ENCODE peak calls at places on chromosomes 2 and 18, in six cellular contexts. One of them, this sample, is unnamed.

GRCh38 chr18:76488190-76488589 is 6.9 kb downstream of the ZNF516 start:
- DNase-seq in D341Med: no peak
- DNase-seq in HFF-Myc: no peak
- DNase-seq in nucleus accumbens: no peak
- DNase-seq in NCI-H345: no peak
- DNase-seq in neural progenitor cell: no peak
- DNase-seq in this sample: no peak

GRCh38 chr18:79476918-79477685 is 81.4 kb downstream of the NFATC1 start:
- DNase-seq in D341Med: no peak
- DNase-seq in HFF-Myc: no peak
- DNase-seq in nucleus accumbens: no peak
- DNase-seq in NCI-H345: no peak
- DNase-seq in neural progenitor cell: no peak
- DNase-seq in this sample: no peak

GRCh38 chr2:135709992-135710391 is 31.7 kb upstream of the UBXN4 start:
- DNase-seq in D341Med: peak
- DNase-seq in HFF-Myc: peak
- DNase-seq in nucleus accumbens: peak
- DNase-seq in NCI-H345: peak
- DNase-seq in neural progenitor cell: peak
- DNase-seq in this sample: no peak

GRCh38 chr2:85666016-85666415 is 2.0 kb downstream of the SFTPB start:
- DNase-seq in D341Med: no peak
- DNase-seq in HFF-Myc: no peak
- DNase-seq in nucleus accumbens: no peak
- DNase-seq in NCI-H345: no peak
- DNase-seq in neural progenitor cell: no peak
- DNase-seq in this sample: no peak

GRCh38 chr2:143158500-143159262 is 29.5 kb downstream of the ARHGAP15 start:
- DNase-seq in D341Med: no peak
- DNase-seq in HFF-Myc: no peak
- DNase-seq in nucleus accumbens: no peak
- DNase-seq in NCI-H345: no peak
- DNase-seq in neural progenitor cell: no peak
- DNase-seq in this sample: no peak

GRCh38 chr2:155203187-155203586 is 504.7 kb downstream of the KCNJ3 start:
- DNase-seq in D341Med: peak
- DNase-seq in HFF-Myc: no peak
- DNase-seq in nucleus accumbens: no peak
- DNase-seq in NCI-H345: no peak
- DNase-seq in neural progenitor cell: peak
- DNase-seq in this sample: no peak

GRCh38 chr2:224276251-224276650 is 125.7 kb downstream of the FAM124B start:
- DNase-seq in D341Med: no peak
- DNase-seq in HFF-Myc: no peak
- DNase-seq in nucleus accumbens: no peak
- DNase-seq in NCI-H345: no peak
- DNase-seq in neural progenitor cell: no peak
- DNase-seq in this sample: no peak

GRCh38 chr2:97752342-97753334 is 39.3 kb downstream of the ZAP70 start:
- DNase-seq in D341Med: no peak
- DNase-seq in HFF-Myc: no peak
- DNase-seq in nucleus accumbens: no peak
- DNase-seq in NCI-H345: no peak
- DNase-seq in neural progenitor cell: no peak
- DNase-seq in this sample: no peak

GRCh38 chr2:230327418-230328154 is 593 bp downstream of the SP140L start:
- DNase-seq in D341Med: no peak
- DNase-seq in HFF-Myc: no peak
- DNase-seq in nucleus accumbens: no peak
- DNase-seq in NCI-H345: no peak
- DNase-seq in neural progenitor cell: no peak
- DNase-seq in this sample: no peak

GRCh38 chr2:3805120-3805519 is 101.7 kb downstream of the DCDC2C start:
- DNase-seq in D341Med: peak
- DNase-seq in HFF-Myc: no peak
- DNase-seq in nucleus accumbens: no peak
- DNase-seq in NCI-H345: peak
- DNase-seq in neural progenitor cell: peak
- DNase-seq in this sample: no peak

GRCh38 chr2:236551843-236552542 is 17.6 kb upstream of the ACKR3 start:
- DNase-seq in D341Med: no peak
- DNase-seq in HFF-Myc: no peak
- DNase-seq in nucleus accumbens: no peak
- DNase-seq in NCI-H345: no peak
- DNase-seq in neural progenitor cell: no peak
- DNase-seq in this sample: no peak

GRCh38 chr2:122157158-122157557 is 401.7 kb downstream of the TSN start:
- DNase-seq in D341Med: no peak
- DNase-seq in HFF-Myc: no peak
- DNase-seq in nucleus accumbens: no peak
- DNase-seq in NCI-H345: no peak
- DNase-seq in neural progenitor cell: no peak
- DNase-seq in this sample: no peak

GRCh38 chr2:116719841-116720240 is 1094.7 kb upstream of the DDX18 start:
- DNase-seq in D341Med: no peak
- DNase-seq in HFF-Myc: no peak
- DNase-seq in nucleus accumbens: no peak
- DNase-seq in NCI-H345: peak
- DNase-seq in neural progenitor cell: no peak
- DNase-seq in this sample: no peak

GRCh38 chr18:77397617-77398016 is 148.0 kb downstream of the GALR1 start:
- DNase-seq in D341Med: no peak
- DNase-seq in HFF-Myc: no peak
- DNase-seq in nucleus accumbens: no peak
- DNase-seq in NCI-H345: no peak
- DNase-seq in neural progenitor cell: no peak
- DNase-seq in this sample: no peak

GRCh38 chr2:110869472-110870446 is 137.4 kb downstream of the ACOXL start:
- DNase-seq in D341Med: no peak
- DNase-seq in HFF-Myc: peak
- DNase-seq in nucleus accumbens: no peak
- DNase-seq in NCI-H345: no peak
- DNase-seq in neural progenitor cell: no peak
- DNase-seq in this sample: no peak

GRCh38 chr2:232321156-232321816 is 57.3 kb upstream of the ALPP start:
- DNase-seq in D341Med: no peak
- DNase-seq in HFF-Myc: no peak
- DNase-seq in nucleus accumbens: no peak
- DNase-seq in NCI-H345: no peak
- DNase-seq in neural progenitor cell: peak
- DNase-seq in this sample: no peak